ENCODE peak calls at places on chromosomes 4 and X, in six cellular contexts. F is Panc1, K is mucosa of descending colon, I is AG10803, Z is dorsolateral prefrontal cortex, Y is left ventricle myocardium inferior. B is an unnamed sample.

GRCh38 chrX:112211459-112211858 is 128.9 kb upstream of the TRPC5 start:
- DNase-seq in I (peak; percentile 38), K (no peak), F (no peak), Z (no peak), Y (no peak), B (no peak)

GRCh38 chr4:110309686-110310085 is 111.3 kb upstream of the ELOVL6 start:
- DNase-seq in I (peak; percentile 65), K (no peak), F (no peak), Y (no peak), Z (no peak), B (peak; percentile 61)

GRCh38 chr4:111323496-111323895 is 700.6 kb upstream of the PITX2 start:
- DNase-seq in I (peak; percentile 83), F (no peak), Z (no peak), Y (no peak), K (no peak), B (peak; percentile 81)

GRCh38 chrX:9882669-9883446 is 84.3 kb upstream of the CLDN34 start:
- DNase-seq in F (no peak), Z (no peak), K (no peak), I (no peak), Y (no peak), B (peak; percentile 18)

GRCh38 chr4:42750091-42750490 is 93.2 kb upstream of the ATP8A1 start:
- DNase-seq in Y (no peak), F (no peak), I (no peak), K (peak; percentile 34), Z (no peak), B (peak; percentile 30)

GRCh38 chr4:177228599-177228998 is 81.1 kb upstream of the NEIL3 start:
- DNase-seq in F (no peak), K (no peak), Y (no peak), Z (no peak), I (no peak), B (no peak)

GRCh38 chr4:133152801-133153526 is 3.9 kb downstream of the PCDH10 start:
- DNase-seq in Y (no peak), Z (no peak), F (no peak), I (no peak), K (no peak), B (no peak)

GRCh38 chr4:86927843-86928395 is 6.9 kb upstream of the AFF1 start:
- DNase-seq in Y (no peak), I (peak; percentile 97), F (no peak), K (no peak), Z (no peak), B (peak; percentile 99)

GRCh38 chrX:20653070-20653469 is 386.4 kb upstream of the RPS6KA3 start:
- DNase-seq in F (no peak), Y (no peak), I (peak; percentile 25), Z (no peak), K (no peak), B (no peak)

GRCh38 chrX:154333837-154334271 is 38.3 kb downstream of the TKTL1 start:
- DNase-seq in F (no peak), I (no peak), Y (no peak), Z (no peak), K (no peak), B (no peak)

GRCh38 chr4:69828828-69829227 is 31.1 kb downstream of the SULT1E1 start:
- DNase-seq in K (no peak), Y (no peak), I (peak; percentile 1), F (no peak), Z (no peak), B (peak; percentile 28)

GRCh38 chr4:88219099-88219498 is 60.7 kb upstream of the ABCG2 start:
- DNase-seq in I (peak; percentile 59), K (peak; percentile 38), F (peak; percentile 28), Z (no peak), Y (no peak), B (peak; percentile 79)

GRCh38 chr4:77501851-77502250 is 103.8 kb upstream of the CXCL13 start:
- DNase-seq in I (no peak), Z (no peak), Y (no peak), F (no peak), K (no peak), B (no peak)

GRCh38 chr4:2647403-2648158 is 108.6 kb downstream of the TNIP2 start:
- DNase-seq in F (no peak), Z (no peak), I (no peak), K (peak; percentile 37), Y (no peak), B (no peak)

GRCh38 chrX:15781964-15782711 is 8.1 kb upstream of the ZRSR2 start:
- DNase-seq in Y (no peak), Z (no peak), F (no peak), K (peak; percentile 6), I (peak; percentile 2), B (no peak)

GRCh38 chr4:3644849-3645627 is 112.8 kb upstream of the LRPAP1 start:
- DNase-seq in Z (no peak), I (peak; percentile 35), F (no peak), Y (no peak), K (no peak), B (peak; percentile 10)

GRCh38 chrX:3712080-3712869 is 1.2 kb downstream of the PRKX start:
- DNase-seq in Y (no peak), K (peak; percentile 32), Z (no peak), F (no peak), I (peak; percentile 27), B (peak; percentile 50)

GRCh38 chr4:80096175-80096850 is 23.3 kb upstream of the ANTXR2 start:
- DNase-seq in F (no peak), Z (no peak), Y (no peak), K (peak; percentile 21), I (no peak), B (no peak)

GRCh38 chr4:72375050-72375736 is 193.8 kb downstream of the ADAMTS3 start:
- DNase-seq in Y (no peak), Z (no peak), F (no peak), I (peak; percentile 94), K (no peak), B (peak; percentile 69)

GRCh38 chr4:94507708-94508107 is 56.0 kb downstream of the PDLIM5 start:
- DNase-seq in Z (no peak), K (peak; percentile 20), Y (peak; percentile 37), I (peak; percentile 94), F (peak; percentile 22), B (peak; percentile 92)

GRCh38 chrX:136780738-136781137 is at the start of gene ARHGEF6:
- DNase-seq in F (no peak), Y (no peak), K (peak; percentile 25), Z (no peak), I (no peak), B (peak; percentile 8)

GRCh38 chr4:101865501-101866062 is 75.1 kb downstream of the BANK1 start:
- DNase-seq in I (peak; percentile 61), F (peak; percentile 69), Z (no peak), Y (no peak), K (no peak), B (peak; percentile 13)

GRCh38 chr4:159042097-159042605 is 60.7 kb upstream of the RAPGEF2 start:
- DNase-seq in Z (no peak), I (no peak), Y (no peak), F (no peak), K (no peak), B (no peak)

GRCh38 chrX:18887821-18888205 is 96.1 kb downstream of the PHKA2 start:
- DNase-seq in Y (no peak), K (no peak), F (no peak), I (no peak), Z (no peak), B (no peak)

GRCh38 chr4:142331646-142332045 is 514.5 kb downstream of the INPP4B start:
- DNase-seq in Z (no peak), F (no peak), Y (no peak), I (peak; percentile 92), K (no peak), B (peak; percentile 57)

DNA sequence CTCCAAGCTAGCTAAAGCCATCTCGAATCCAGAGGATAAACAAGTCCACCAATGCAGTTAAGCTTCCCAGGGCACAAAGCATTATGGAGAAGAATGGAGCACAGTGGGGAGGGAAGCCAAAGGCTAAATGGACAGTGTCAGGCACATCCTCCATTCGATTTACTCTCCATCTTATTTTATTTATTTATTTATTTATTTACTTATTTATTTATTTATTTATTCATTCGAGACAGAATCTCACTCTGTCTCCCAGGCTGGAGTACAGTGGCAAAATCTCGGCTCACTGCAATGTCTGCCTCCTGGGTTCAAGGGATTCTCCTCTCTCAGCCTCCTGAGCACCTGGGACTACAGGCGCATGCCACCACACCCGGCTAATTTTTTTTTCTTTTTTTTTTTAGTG is 26.3 kb upstream of the EIF4E start:
- DNase-seq in Z (no peak), F (no peak), I (no peak), Y (no peak), K (no peak), B (no peak)
- H3K4me3 ChIP-seq in Z (no peak overlapping the region), F (no peak overlapping the region), I (no peak overlapping the region), Y (no peak overlapping the region), K (no peak overlapping the region), B (no peak overlapping the region)

GRCh38 chr4:10161146-10161545 is 44.5 kb upstream of the WDR1 start:
- DNase-seq in Z (no peak), Y (no peak), K (no peak), F (no peak), I (peak; percentile 60), B (peak; percentile 55)

GRCh38 chr4:10159671-10160070 is 43.1 kb upstream of the WDR1 start:
- DNase-seq in Z (no peak), K (no peak), I (no peak), F (no peak), Y (no peak), B (no peak)

GRCh38 chr4:10161840-10162239 is 45.2 kb upstream of the WDR1 start:
- DNase-seq in Z (no peak), K (no peak), Y (no peak), I (no peak), F (no peak), B (no peak)

GRCh38 chr4:10158355-10158942 is 41.9 kb upstream of the WDR1 start:
- DNase-seq in Y (no peak), Z (no peak), K (no peak), F (no peak), I (peak; percentile 20), B (peak; percentile 28)

GRCh38 chr4:10160280-10160856 is 43.8 kb upstream of the WDR1 start:
- DNase-seq in Z (no peak), K (no peak), I (peak; percentile 47), F (no peak), Y (no peak), B (peak; percentile 72)
- TF ChIP-seq CTCF in Z (peak; percentile 42), K (no peak), I (peak; percentile 58), F (peak; percentile 23), Y (peak; percentile 58), B (peak; percentile 46)

DNA sequence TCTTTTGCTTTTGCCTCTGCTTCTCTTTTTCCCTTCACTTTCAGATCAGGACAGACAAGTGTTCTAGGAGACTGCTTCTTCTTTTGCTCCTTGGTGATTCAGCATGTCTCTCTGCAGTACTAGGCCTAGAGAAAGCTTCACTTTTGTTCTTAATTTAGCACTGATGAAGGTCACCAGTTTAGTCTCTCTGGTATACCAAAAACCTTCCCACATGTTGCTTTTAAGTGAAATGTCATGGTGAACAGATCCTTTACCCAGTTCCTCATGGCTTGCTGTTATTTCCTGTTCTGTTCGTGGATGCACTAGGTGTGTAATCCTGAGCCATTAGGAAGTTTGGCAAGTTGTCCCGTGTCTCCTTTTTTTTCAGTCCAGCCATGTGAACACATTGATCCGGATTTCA is 53.3 kb downstream of the NBDY start:
- DNase-seq in Y (no peak), K (no peak), I (no peak), Z (no peak), F (no peak), B (no peak)
- H3K4me3 ChIP-seq in Y (no peak overlapping the region), K (no peak overlapping the region), I (no peak overlapping the region), Z (peak overlapping the region; percentile 59), F (no peak overlapping the region), B (no peak overlapping the region)

DNA sequence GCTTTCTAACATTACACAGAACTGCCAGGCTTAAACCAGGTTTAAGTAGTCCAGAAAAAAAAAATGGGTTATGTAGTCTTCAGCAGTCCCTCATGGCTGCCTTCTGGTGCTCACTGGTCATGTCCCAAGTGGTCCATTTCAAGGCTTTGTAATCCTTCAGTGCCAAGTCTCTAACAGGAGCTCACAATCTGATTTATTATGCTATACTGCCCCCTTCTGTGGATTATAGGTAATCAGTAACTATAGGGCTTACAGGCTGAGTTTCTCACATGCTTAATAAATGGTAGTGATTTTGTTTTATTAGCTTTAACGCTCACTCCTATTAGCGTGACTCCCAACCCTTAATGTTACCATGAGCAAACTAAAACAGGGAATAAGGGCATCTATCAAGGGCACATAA is 92.5 kb upstream of the EDA2R start:
- DNase-seq in Z (no peak), Y (no peak), K (no peak), F (no peak), I (peak; percentile 49), B (peak; percentile 76)
- TF ChIP-seq CTCF in Z (peak; percentile 61), Y (peak; percentile 39), K (no peak), F (peak; percentile 46), I (peak; percentile 56), B (peak; percentile 45)

B was measured in fibroblast of the aortic adventitia.